ENCODE peak calls at places on chromosome 12, in six cellular contexts. X is AG04450, R is cardiac muscle cell, O is BE2C, A is astrocyte of the cerebellum, E is tibial artery. C is an unnamed sample.

GRCh38 chr12:66409195-66409871 is 107.0 kb downstream of the HELB start:
- DNase-seq in X (peak; percentile 61), R (peak; percentile 90), O (peak; percentile 50), A (peak; percentile 63), E (no peak), C (peak; percentile 81)

GRCh38 chr12:80242341-80242740 is 143.0 kb downstream of the OTOGL start:
- DNase-seq in X (no peak), R (no peak), O (no peak), A (no peak), E (no peak), C (no peak)

GRCh38 chr12:79274571-79275064 is 410.0 kb downstream of the SYT1 start:
- DNase-seq in X (no peak), R (no peak), O (no peak), A (no peak), E (no peak), C (peak; percentile 47)

GRCh38 chr12:67593041-67593870 is 55.3 kb upstream of the DYRK2 start:
- DNase-seq in X (no peak), R (peak; percentile 2), O (no peak), A (no peak), E (no peak), C (peak; percentile 5)

GRCh38 chr12:9335867-9336266 is 127.7 kb upstream of the PZP start:
- DNase-seq in X (no peak), R (no peak), O (no peak), A (no peak), E (no peak), C (no peak)

GRCh38 chr12:82627799-82628198 is 58.9 kb upstream of the TMTC2 start:
- DNase-seq in X (no peak), R (peak; percentile 48), O (no peak), A (peak; percentile 13), E (no peak), C (peak; percentile 51)

GRCh38 chr12:30874455-30875313 is 51.9 kb upstream of the TSPAN11 start:
- DNase-seq in X (no peak), R (no peak), O (peak; percentile 17), A (no peak), E (no peak), C (no peak)

GRCh38 chr12:70604662-70605061 is 32.6 kb downstream of the PTPRB start:
- DNase-seq in X (no peak), R (no peak), O (no peak), A (no peak), E (no peak), C (no peak)

GRCh38 chr12:77766224-77766623 is 64.5 kb upstream of the NAV3 start:
- DNase-seq in X (no peak), R (peak; percentile 70), O (no peak), A (no peak), E (no peak), C (no peak)

GRCh38 chr12:40693503-40693863 is 1.2 kb downstream of the CNTN1 start:
- DNase-seq in X (no peak), R (no peak), O (peak; percentile 76), A (no peak), E (no peak), C (no peak)

GRCh38 chr12:95169368-95169767 is 47.9 kb downstream of the FGD6 start:
- DNase-seq in X (peak; percentile 30), R (peak; percentile 75), O (no peak), A (peak; percentile 51), E (no peak), C (peak; percentile 75)

GRCh38 chr12:10241781-10242180 is 29.1 kb downstream of the GABARAPL1 start:
- DNase-seq in X (no peak), R (peak; percentile 9), O (no peak), A (no peak), E (no peak), C (no peak)

GRCh38 chr12:104802198-104802597 is 155.9 kb downstream of the SLC41A2 start:
- DNase-seq in X (no peak), R (peak; percentile 30), O (no peak), A (no peak), E (no peak), C (no peak)

GRCh38 chr12:51160814-51161459 is 12.0 kb downstream of the TFCP2 start:
- DNase-seq in X (no peak), R (peak; percentile 80), O (no peak), A (no peak), E (no peak), C (peak; percentile 4)

GRCh38 chr12:79563021-79563739 is 127.6 kb downstream of the PAWR start:
- DNase-seq in X (no peak), R (no peak), O (no peak), A (no peak), E (no peak), C (no peak)

GRCh38 chr12:1769809-1770494 is 50.4 kb upstream of the LRTM2 start:
- DNase-seq in X (no peak), R (peak; percentile 60), O (no peak), A (no peak), E (no peak), C (peak; percentile 41)

GRCh38 chr12:25689996-25690501 is 137.0 kb upstream of the LMNTD1 start:
- DNase-seq in X (no peak), R (peak; percentile 72), O (peak; percentile 94), A (no peak), E (no peak), C (peak; percentile 45)

GRCh38 chr12:2998789-2999264 is 39.6 kb downstream of the TEAD4 start:
- DNase-seq in X (peak; percentile 44), R (peak; percentile 72), O (no peak), A (peak; percentile 55), E (peak; percentile 88), C (peak; percentile 71)

GRCh38 chr12:108638997-108639822 is 5.5 kb upstream of the SELPLG start:
- DNase-seq in X (no peak), R (no peak), O (no peak), A (no peak), E (no peak), C (peak; percentile 21)

GRCh38 chr12:123531091-123531490 is 2.4 kb downstream of the RILPL1 start:
- DNase-seq in X (no peak), R (no peak), O (no peak), A (no peak), E (peak; percentile 77), C (no peak)

GRCh38 chr12:123533672-123534643 is at the start of gene RILPL1:
- DNase-seq in X (no peak), R (peak; percentile 62), O (peak; percentile 73), A (no peak), E (peak; percentile 75), C (peak; percentile 80)

GRCh38 chr12:123530683-123531082 is 2.8 kb downstream of the RILPL1 start:
- DNase-seq in X (no peak), R (no peak), O (no peak), A (no peak), E (no peak), C (no peak)

GRCh38 chr12:123532808-123533649 is 490 bp downstream of the RILPL1 start:
- DNase-seq in X (no peak), R (peak; percentile 42), O (peak; percentile 50), A (no peak), E (peak; percentile 80), C (peak; percentile 22)

DNA sequence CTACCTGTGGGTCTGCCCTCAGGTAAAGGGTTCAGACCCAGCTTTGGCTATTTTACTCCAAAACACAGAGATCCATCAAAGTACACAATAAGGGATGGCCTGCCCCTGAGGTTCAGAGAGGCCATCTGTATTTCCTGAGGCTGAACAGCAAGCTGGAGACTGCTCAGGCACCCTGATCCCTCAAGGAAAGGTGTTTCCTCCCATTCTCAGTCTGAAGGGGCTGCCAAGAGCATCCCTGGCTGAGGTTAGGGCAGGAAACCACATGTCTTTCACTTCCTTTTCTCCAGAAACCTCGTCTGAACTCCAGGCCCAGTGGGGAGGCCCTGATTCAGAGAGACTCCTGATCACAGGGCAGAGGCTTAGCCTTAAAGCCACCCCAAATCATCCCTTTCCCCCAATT is 1.5 kb downstream of the RILPL1 start:
- DNase-seq in X (no peak), R (peak; percentile 56), O (no peak), A (peak; percentile 55), E (no peak), C (peak; percentile 33)
- H3K4me3 ChIP-seq in X (peak overlapping the region; percentile 87), R (no peak overlapping the region), O (no peak overlapping the region), A (peak overlapping the region; percentile 60), E (peak overlapping the region; percentile 93), C (peak overlapping the region; percentile 80)

GRCh38 chr12:132214906-132215643 is 70.8 kb downstream of the NOC4L start:
- DNase-seq in X (no peak), R (no peak), O (no peak), A (no peak), E (peak; percentile 55), C (no peak)

GRCh38 chr12:132215644-132215989 is 71.4 kb downstream of the NOC4L start:
- DNase-seq in X (no peak), R (no peak), O (no peak), A (no peak), E (peak; percentile 57), C (no peak)

GRCh38 chr12:132211811-132212210 is 67.6 kb downstream of the NOC4L start:
- DNase-seq in X (no peak), R (no peak), O (no peak), A (no peak), E (no peak), C (no peak)

GRCh38 chr12:132214161-132214476 is 69.9 kb downstream of the NOC4L start:
- DNase-seq in X (no peak), R (no peak), O (no peak), A (no peak), E (no peak), C (no peak)

DNA sequence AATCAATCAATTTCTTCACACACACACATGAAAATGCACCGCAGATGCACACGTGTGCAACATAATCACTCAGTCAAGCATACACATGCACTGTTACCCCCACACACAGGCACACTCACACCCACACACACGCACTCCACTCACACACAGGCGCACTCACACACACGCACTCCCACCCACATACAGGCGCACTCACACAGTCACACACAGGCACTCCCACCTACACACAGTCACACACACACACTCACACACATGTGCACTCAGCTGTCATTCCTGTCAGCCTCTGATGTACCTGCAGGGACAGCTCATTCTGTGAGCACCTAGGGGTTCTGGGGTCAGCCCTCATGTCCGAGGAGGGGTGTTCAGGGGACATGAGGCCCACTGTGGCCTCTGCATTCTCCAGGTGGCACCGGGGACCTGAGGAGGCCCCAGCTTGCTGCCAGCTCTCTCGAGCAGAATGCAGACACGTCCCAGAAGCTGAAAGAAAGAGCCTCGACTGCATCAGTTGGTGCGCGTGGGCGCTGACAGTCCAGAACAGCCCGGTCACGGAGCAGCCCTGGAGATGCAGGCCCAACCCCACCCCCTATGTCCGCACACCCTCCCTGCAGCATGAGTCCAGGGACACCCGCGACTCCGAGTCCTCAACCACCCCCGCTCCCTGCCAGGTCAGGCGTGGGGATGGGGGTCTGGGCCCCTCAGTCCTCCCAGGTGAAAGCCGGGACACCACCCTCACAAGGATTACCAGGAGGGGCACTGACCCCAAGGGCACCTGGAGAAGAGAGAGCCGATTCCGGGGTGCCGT is 69.3 kb downstream of the NOC4L start:
- DNase-seq in X (no peak), R (no peak), O (no peak), A (no peak), E (peak; percentile 49), C (no peak)
- H3K4me3 ChIP-seq in X (no peak overlapping the region), R (no peak overlapping the region), O (no peak overlapping the region), A (no peak overlapping the region), E (no peak overlapping the region), C (no peak overlapping the region)

DNA sequence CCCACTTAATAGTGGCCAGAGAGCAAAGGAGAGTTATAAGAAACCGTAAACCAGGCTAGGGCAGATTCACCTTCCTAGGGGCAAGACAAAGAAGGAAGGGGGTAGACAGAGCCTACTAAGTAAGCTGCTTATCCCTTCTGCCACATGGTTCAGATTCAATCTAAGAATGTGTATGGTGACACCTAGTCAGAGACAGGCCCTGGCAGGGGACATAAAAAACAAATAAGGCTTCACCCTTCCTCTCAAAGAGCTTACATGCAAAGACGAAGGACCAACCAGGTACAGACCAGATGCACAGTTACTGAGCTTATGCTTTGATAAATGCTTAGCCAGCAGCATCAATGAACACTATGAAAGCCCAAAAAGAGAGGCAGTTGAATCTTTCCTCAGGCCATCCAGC is 4.4 kb downstream of the CYP27B1 start:
- DNase-seq in X (no peak), R (no peak), O (no peak), A (no peak), E (no peak), C (no peak)
- H3K4me3 ChIP-seq in X (no peak overlapping the region), R (no peak overlapping the region), O (no peak overlapping the region), A (no peak overlapping the region), E (no peak overlapping the region), C (no peak overlapping the region)

GRCh38 chr12:39440781-39441180 is 2.1 kb downstream of the KIF21A start:
- DNase-seq in X (no peak), R (no peak), O (peak; percentile 29), A (no peak), E (no peak), C (no peak)
- H3K4me3 ChIP-seq in X (no peak overlapping the region), R (peak overlapping the region; percentile 77), O (peak overlapping the region; percentile 78), A (no peak overlapping the region), E (no peak overlapping the region), C (no peak overlapping the region)